ENCODE peak calls at places on chromosomes 6 and 20, in nine cellular contexts. T, B, U, Q, M, X, F, I and A are unnamed samples.

GRCh38 chr6:80001337-80001736 is 3.1 kb upstream of the TTK start:
- DNase-seq in T (no peak), B (no peak), U (no peak), Q (no peak), M (no peak), X (no peak), F (no peak), I (no peak), A (no peak)

GRCh38 chr6:47724300-47724699 is 25.9 kb downstream of the ADGRF4 start:
- DNase-seq in T (no peak), B (no peak), U (no peak), Q (no peak), M (no peak), X (no peak), F (no peak), I (no peak), A (no peak)

GRCh38 chr6:105667061-105667460 is 264.2 kb upstream of the PREP start:
- DNase-seq in T (no peak), B (no peak), U (no peak), Q (no peak), M (no peak), X (no peak), F (no peak), I (no peak), A (no peak)

GRCh38 chr6:42380208-42380979 is 71.3 kb downstream of the TRERF1 start:
- DNase-seq in T (no peak), B (no peak), U (no peak), Q (no peak), M (no peak), X (no peak), F (no peak), I (no peak), A (no peak)

GRCh38 chr20:6583134-6583738 is 184.2 kb upstream of the BMP2 start:
- DNase-seq in T (peak; percentile 48), B (peak; percentile 72), U (peak; percentile 23), Q (peak; percentile 22), M (peak; percentile 33), X (peak; percentile 4), F (peak; percentile 56), I (no peak), A (no peak)

GRCh38 chr6:22891930-22892329 is 322.6 kb downstream of the HDGFL1 start:
- DNase-seq in T (no peak), B (no peak), U (no peak), Q (no peak), M (no peak), X (no peak), F (no peak), I (no peak), A (no peak)

GRCh38 chr20:38343107-38343797 is 3.0 kb upstream of the LBP start:
- DNase-seq in T (no peak), B (peak; percentile 34), U (no peak), Q (no peak), M (no peak), X (no peak), F (peak; percentile 44), I (no peak), A (no peak)

GRCh38 chr6:102619585-102619984 is 1226.1 kb downstream of the GRIK2 start:
- DNase-seq in T (no peak), B (no peak), U (peak; percentile 5), Q (peak; percentile 1), M (peak; percentile 13), X (no peak), F (no peak), I (no peak), A (no peak)

GRCh38 chr6:43383021-43383667 is 13.7 kb upstream of the ZNF318 start:
- DNase-seq in T (no peak), B (no peak), U (no peak), Q (no peak), M (no peak), X (no peak), F (no peak), I (no peak), A (no peak)

GRCh38 chr20:19835533-19836222 is 77.6 kb downstream of the RIN2 start:
- DNase-seq in T (no peak), B (no peak), U (no peak), Q (no peak), M (no peak), X (no peak), F (no peak), I (no peak), A (peak; percentile 64)

GRCh38 chr20:31693987-31694661 is 28.5 kb downstream of the BCL2L1 start:
- DNase-seq in T (no peak), B (no peak), U (no peak), Q (peak; percentile 65), M (no peak), X (no peak), F (no peak), I (no peak), A (peak; percentile 70)

GRCh38 chr6:20403080-20403765 is 1.5 kb downstream of the E2F3 start:
- DNase-seq in T (peak; percentile 94), B (peak; percentile 86), U (peak; percentile 97), Q (peak; percentile 92), M (peak; percentile 93), X (peak; percentile 96), F (peak; percentile 72), I (peak; percentile 87), A (peak; percentile 79)

GRCh38 chr20:57662313-57663240 is 42.4 kb upstream of the ZBP1 start:
- DNase-seq in T (no peak), B (no peak), U (no peak), Q (peak; percentile 78), M (no peak), X (no peak), F (no peak), I (no peak), A (peak; percentile 36)

GRCh38 chr6:137188855-137189254 is 15.4 kb upstream of the IL22RA2 start:
- DNase-seq in T (no peak), B (no peak), U (no peak), Q (no peak), M (peak; percentile 27), X (no peak), F (no peak), I (no peak), A (no peak)

GRCh38 chr20:51128198-51128597 is 105.3 kb upstream of the KCNG1 start:
- DNase-seq in T (no peak), B (no peak), U (no peak), Q (no peak), M (no peak), X (no peak), F (no peak), I (no peak), A (no peak)

GRCh38 chr20:25586877-25587276 is 1.5 kb upstream of the NINL start:
- DNase-seq in T (no peak), B (no peak), U (no peak), Q (no peak), M (no peak), X (no peak), F (no peak), I (no peak), A (no peak)

GRCh38 chr6:53608386-53608785 is 57.2 kb downstream of the KLHL31 start:
- DNase-seq in T (no peak), B (no peak), U (no peak), Q (no peak), M (no peak), X (no peak), F (no peak), I (no peak), A (no peak)

GRCh38 chr20:49344975-49345374 is 67.1 kb upstream of the ZNFX1 start:
- DNase-seq in T (peak; percentile 82), B (peak; percentile 44), U (no peak), Q (no peak), M (no peak), X (peak; percentile 77), F (peak; percentile 48), I (peak; percentile 78), A (peak; percentile 65)

GRCh38 chr6:137685798-137686197 is 181.3 kb upstream of the TNFAIP3 start:
- DNase-seq in T (no peak), B (no peak), U (no peak), Q (no peak), M (no peak), X (no peak), F (no peak), I (no peak), A (no peak)

GRCh38 chr6:159833556-159833955 is 33.5 kb downstream of the PNLDC1 start:
- DNase-seq in T (no peak), B (no peak), U (no peak), Q (no peak), M (no peak), X (no peak), F (no peak), I (no peak), A (no peak)

GRCh38 chr6:79494841-79495240 is 42.4 kb downstream of the LCA5 start:
- DNase-seq in T (no peak), B (no peak), U (no peak), Q (peak; percentile 4), M (no peak), X (no peak), F (no peak), I (no peak), A (no peak)

GRCh38 chr6:37244430-37245310 is 12.9 kb upstream of the TBC1D22B start:
- DNase-seq in T (peak; percentile 73), B (peak; percentile 98), U (peak; percentile 75), Q (no peak), M (no peak), X (no peak), F (peak; percentile 91), I (peak; percentile 96), A (no peak)

GRCh38 chr6:99933129-99933528 is 60.9 kb downstream of the MCHR2 start:
- DNase-seq in T (no peak), B (no peak), U (no peak), Q (no peak), M (no peak), X (no peak), F (no peak), I (no peak), A (no peak)

GRCh38 chr6:107490568-107491058 is 696 bp downstream of the SOBP start:
- DNase-seq in T (peak; percentile 56), B (no peak), U (no peak), Q (peak; percentile 67), M (no peak), X (no peak), F (peak; percentile 17), I (no peak), A (no peak)
- H3K27me3 ChIP-seq in T (no peaks in the 10 kb centered on the region), B (no peaks in the 10 kb centered on the region), U (peaks cover 63% of the 10 kb centered on the region), Q (peaks cover 59% of the 10 kb centered on the region), M (no peaks in the 10 kb centered on the region), X (peaks cover 35% of the 10 kb centered on the region), F (no peaks in the 10 kb centered on the region), I (no peaks in the 10 kb centered on the region), A (no peaks in the 10 kb centered on the region)

GRCh38 chr6:162862462-162862861 is 134.7 kb downstream of the PACRG start:
- DNase-seq in T (no peak), B (no peak), U (no peak), Q (no peak), M (no peak), X (no peak), F (no peak), I (no peak), A (no peak)
- H3K27me3 ChIP-seq in T (no peaks in the 10 kb centered on the region), B (no peaks in the 10 kb centered on the region), U (no peaks in the 10 kb centered on the region), Q (no peaks in the 10 kb centered on the region), M (no peaks in the 10 kb centered on the region), X (peaks cover 24% of the 10 kb centered on the region), F (no peaks in the 10 kb centered on the region), I (no peaks in the 10 kb centered on the region), A (no peaks in the 10 kb centered on the region)

GRCh38 chr6:10425973-10426780 is 11.3 kb upstream of the TFAP2A start:
- DNase-seq in T (no peak), B (no peak), U (no peak), Q (peak; percentile 83), M (no peak), X (peak; percentile 84), F (no peak), I (no peak), A (no peak)
- H3K27me3 ChIP-seq in T (no peaks in the 10 kb centered on the region), B (no peaks in the 10 kb centered on the region), U (peaks cover 46% of the 10 kb centered on the region), Q (peaks cover 81% of the 10 kb centered on the region), M (no peaks in the 10 kb centered on the region), X (no peaks in the 10 kb centered on the region), F (no peaks in the 10 kb centered on the region), I (peaks cover 34% of the 10 kb centered on the region), A (peaks cover 70% of the 10 kb centered on the region)

GRCh38 chr20:21709535-21709904 is 4.1 kb downstream of the PAX1 start:
- DNase-seq in T (no peak), B (no peak), U (no peak), Q (peak; percentile 32), M (no peak), X (no peak), F (no peak), I (no peak), A (no peak)
- H3K27me3 ChIP-seq in T (peaks cover 3% of the 10 kb centered on the region), B (no peaks in the 10 kb centered on the region), U (peaks cover 79% of the 10 kb centered on the region), Q (peaks cover 100% of the 10 kb centered on the region), M (peaks cover 45% of the 10 kb centered on the region), X (peaks cover 70% of the 10 kb centered on the region), F (no peaks in the 10 kb centered on the region), I (peaks cover 41% of the 10 kb centered on the region), A (peaks cover 91% of the 10 kb centered on the region)